ENCODE peak calls at places on chromosome 14, in six cellular contexts. One of them, this sample, is unnamed.

GRCh38 chr14:100857923-100858837 is 32.3 kb downstream of the MEG3 start:
- DNase-seq in tibial artery: no peak
- DNase-seq in pancreas: peak
- DNase-seq in CD8-positive, alpha-beta T cell: no peak
- DNase-seq in skeletal muscle cell: no peak
- DNase-seq in astrocyte of the cerebellum: no peak
- DNase-seq in this sample: no peak

GRCh38 chr14:104919993-104920315 is 4.7 kb upstream of the PLD4 start:
- DNase-seq in tibial artery: no peak
- DNase-seq in pancreas: no peak
- DNase-seq in CD8-positive, alpha-beta T cell: no peak
- DNase-seq in skeletal muscle cell: no peak
- DNase-seq in astrocyte of the cerebellum: no peak
- DNase-seq in this sample: no peak

GRCh38 chr14:74978416-74978947 is 23.1 kb upstream of the PGF start:
- DNase-seq in tibial artery: peak
- DNase-seq in pancreas: no peak
- DNase-seq in CD8-positive, alpha-beta T cell: no peak
- DNase-seq in skeletal muscle cell: no peak
- DNase-seq in astrocyte of the cerebellum: no peak
- DNase-seq in this sample: no peak

GRCh38 chr14:22221508-22221907 is 367.5 kb downstream of the DAD1 start:
- DNase-seq in tibial artery: no peak
- DNase-seq in pancreas: no peak
- DNase-seq in CD8-positive, alpha-beta T cell: no peak
- DNase-seq in skeletal muscle cell: no peak
- DNase-seq in astrocyte of the cerebellum: no peak
- DNase-seq in this sample: no peak

GRCh38 chr14:95460647-95461478 is 55.6 kb downstream of the SYNE3 start:
- DNase-seq in tibial artery: no peak
- DNase-seq in pancreas: no peak
- DNase-seq in CD8-positive, alpha-beta T cell: no peak
- DNase-seq in skeletal muscle cell: no peak
- DNase-seq in astrocyte of the cerebellum: peak
- DNase-seq in this sample: no peak

GRCh38 chr14:91875515-91876286 is 8.4 kb upstream of the TC2N start:
- DNase-seq in tibial artery: no peak
- DNase-seq in pancreas: peak
- DNase-seq in CD8-positive, alpha-beta T cell: no peak
- DNase-seq in skeletal muscle cell: no peak
- DNase-seq in astrocyte of the cerebellum: no peak
- DNase-seq in this sample: no peak

GRCh38 chr14:21868442-21869046 is 194.9 kb upstream of the OR4E1 start:
- DNase-seq in tibial artery: no peak
- DNase-seq in pancreas: no peak
- DNase-seq in CD8-positive, alpha-beta T cell: peak
- DNase-seq in skeletal muscle cell: no peak
- DNase-seq in astrocyte of the cerebellum: peak
- DNase-seq in this sample: peak

GRCh38 chr14:29937116-29937515 is 9.5 kb upstream of the PRKD1 start:
- DNase-seq in tibial artery: no peak
- DNase-seq in pancreas: no peak
- DNase-seq in CD8-positive, alpha-beta T cell: no peak
- DNase-seq in skeletal muscle cell: no peak
- DNase-seq in astrocyte of the cerebellum: no peak
- DNase-seq in this sample: no peak

GRCh38 chr14:70808023-70808401 is 1.3 kb downstream of the MAP3K9 start:
- DNase-seq in tibial artery: no peak
- DNase-seq in pancreas: no peak
- DNase-seq in CD8-positive, alpha-beta T cell: peak
- DNase-seq in skeletal muscle cell: no peak
- DNase-seq in astrocyte of the cerebellum: no peak
- DNase-seq in this sample: peak

GRCh38 chr14:20486700-20487401 is 17.6 kb downstream of the PNP start:
- DNase-seq in tibial artery: no peak
- DNase-seq in pancreas: no peak
- DNase-seq in CD8-positive, alpha-beta T cell: no peak
- DNase-seq in skeletal muscle cell: no peak
- DNase-seq in astrocyte of the cerebellum: no peak
- DNase-seq in this sample: peak

GRCh38 chr14:76348898-76349297 is 27.0 kb upstream of the ESRRB start:
- DNase-seq in tibial artery: no peak
- DNase-seq in pancreas: no peak
- DNase-seq in CD8-positive, alpha-beta T cell: no peak
- DNase-seq in skeletal muscle cell: peak
- DNase-seq in astrocyte of the cerebellum: peak
- DNase-seq in this sample: no peak

GRCh38 chr14:67618617-67619063 is 1.1 kb upstream of the ARG2 start:
- DNase-seq in tibial artery: no peak
- DNase-seq in pancreas: no peak
- DNase-seq in CD8-positive, alpha-beta T cell: no peak
- DNase-seq in skeletal muscle cell: peak
- DNase-seq in astrocyte of the cerebellum: peak
- DNase-seq in this sample: peak

GRCh38 chr14:50773632-50774541 is 57.1 kb downstream of the NIN start:
- DNase-seq in tibial artery: no peak
- DNase-seq in pancreas: no peak
- DNase-seq in CD8-positive, alpha-beta T cell: no peak
- DNase-seq in skeletal muscle cell: no peak
- DNase-seq in astrocyte of the cerebellum: peak
- DNase-seq in this sample: no peak

GRCh38 chr14:100141133-100141497 is 18.3 kb downstream of the DEGS2 start:
- DNase-seq in tibial artery: no peak
- DNase-seq in pancreas: peak
- DNase-seq in CD8-positive, alpha-beta T cell: no peak
- DNase-seq in skeletal muscle cell: no peak
- DNase-seq in astrocyte of the cerebellum: no peak
- DNase-seq in this sample: no peak

GRCh38 chr14:57364659-57365450 is 25.5 kb upstream of the NAA30 start:
- DNase-seq in tibial artery: no peak
- DNase-seq in pancreas: no peak
- DNase-seq in CD8-positive, alpha-beta T cell: no peak
- DNase-seq in skeletal muscle cell: no peak
- DNase-seq in astrocyte of the cerebellum: no peak
- DNase-seq in this sample: no peak

GRCh38 chr14:63717704-63718103 is 10.2 kb downstream of the SGPP1 start:
- DNase-seq in tibial artery: no peak
- DNase-seq in pancreas: no peak
- DNase-seq in CD8-positive, alpha-beta T cell: no peak
- DNase-seq in skeletal muscle cell: no peak
- DNase-seq in astrocyte of the cerebellum: no peak
- DNase-seq in this sample: no peak

GRCh38 chr14:71150737-71151136 is 243.5 kb downstream of the PCNX1 start:
- DNase-seq in tibial artery: no peak
- DNase-seq in pancreas: no peak
- DNase-seq in CD8-positive, alpha-beta T cell: no peak
- DNase-seq in skeletal muscle cell: no peak
- DNase-seq in astrocyte of the cerebellum: no peak
- DNase-seq in this sample: no peak

GRCh38 chr14:64605926-64606685 is 56.3 kb downstream of the PPP1R36 start:
- DNase-seq in tibial artery: no peak
- DNase-seq in pancreas: no peak
- DNase-seq in CD8-positive, alpha-beta T cell: no peak
- DNase-seq in skeletal muscle cell: no peak
- DNase-seq in astrocyte of the cerebellum: no peak
- DNase-seq in this sample: no peak

GRCh38 chr14:61452452-61452851 is 131.1 kb downstream of the PRKCH start:
- DNase-seq in tibial artery: no peak
- DNase-seq in pancreas: no peak
- DNase-seq in CD8-positive, alpha-beta T cell: peak
- DNase-seq in skeletal muscle cell: no peak
- DNase-seq in astrocyte of the cerebellum: no peak
- DNase-seq in this sample: peak

GRCh38 chr14:95667251-95667693 is 19.0 kb upstream of the TCL1B start:
- DNase-seq in tibial artery: no peak
- DNase-seq in pancreas: peak
- DNase-seq in CD8-positive, alpha-beta T cell: no peak
- DNase-seq in skeletal muscle cell: no peak
- DNase-seq in astrocyte of the cerebellum: no peak
- DNase-seq in this sample: peak

GRCh38 chr14:25056688-25057078 is 6.7 kb upstream of the STXBP6 start:
- DNase-seq in tibial artery: no peak
- DNase-seq in pancreas: no peak
- DNase-seq in CD8-positive, alpha-beta T cell: no peak
- DNase-seq in skeletal muscle cell: no peak
- DNase-seq in astrocyte of the cerebellum: no peak
- DNase-seq in this sample: no peak

GRCh38 chr14:52660325-52660724 is 35.0 kb downstream of the ERO1A start:
- DNase-seq in tibial artery: no peak
- DNase-seq in pancreas: no peak
- DNase-seq in CD8-positive, alpha-beta T cell: no peak
- DNase-seq in skeletal muscle cell: no peak
- DNase-seq in astrocyte of the cerebellum: no peak
- DNase-seq in this sample: no peak

GRCh38 chr14:23294346-23294733 is 8.3 kb downstream of the PPP1R3E start:
- DNase-seq in tibial artery: no peak
- DNase-seq in pancreas: no peak
- DNase-seq in CD8-positive, alpha-beta T cell: no peak
- DNase-seq in skeletal muscle cell: no peak
- DNase-seq in astrocyte of the cerebellum: no peak
- DNase-seq in this sample: no peak

GRCh38 chr14:65373671-65374039 is 38.9 kb upstream of the FUT8 start:
- DNase-seq in tibial artery: no peak
- DNase-seq in pancreas: no peak
- DNase-seq in CD8-positive, alpha-beta T cell: no peak
- DNase-seq in skeletal muscle cell: no peak
- DNase-seq in astrocyte of the cerebellum: no peak
- DNase-seq in this sample: no peak

GRCh38 chr14:99273724-99274345 is 1.8 kb upstream of the BCL11B start:
- DNase-seq in tibial artery: no peak
- DNase-seq in pancreas: no peak
- DNase-seq in CD8-positive, alpha-beta T cell: no peak
- DNase-seq in skeletal muscle cell: no peak
- DNase-seq in astrocyte of the cerebellum: no peak
- DNase-seq in this sample: no peak

GRCh38 chr14:63205281-63205575 is 985 bp downstream of the RHOJ start:
- DNase-seq in tibial artery: no peak
- DNase-seq in pancreas: no peak
- DNase-seq in CD8-positive, alpha-beta T cell: no peak
- DNase-seq in skeletal muscle cell: no peak
- DNase-seq in astrocyte of the cerebellum: no peak
- DNase-seq in this sample: no peak

GRCh38 chr14:86604546-86604945 is 1074.6 kb downstream of the FLRT2 start:
- DNase-seq in tibial artery: no peak
- DNase-seq in pancreas: no peak
- DNase-seq in CD8-positive, alpha-beta T cell: no peak
- DNase-seq in skeletal muscle cell: no peak
- DNase-seq in astrocyte of the cerebellum: no peak
- DNase-seq in this sample: no peak

GRCh38 chr14:55884819-55885218 is 233.4 kb upstream of the PELI2 start:
- DNase-seq in tibial artery: no peak
- DNase-seq in pancreas: no peak
- DNase-seq in CD8-positive, alpha-beta T cell: no peak
- DNase-seq in skeletal muscle cell: no peak
- DNase-seq in astrocyte of the cerebellum: no peak
- DNase-seq in this sample: no peak

GRCh38 chr14:53962954-53963490 is 6.4 kb upstream of the BMP4 start:
- DNase-seq in tibial artery: no peak
- DNase-seq in pancreas: no peak
- DNase-seq in CD8-positive, alpha-beta T cell: no peak
- DNase-seq in skeletal muscle cell: no peak
- DNase-seq in astrocyte of the cerebellum: no peak
- DNase-seq in this sample: no peak
- H3K4me3 ChIP-seq in tibial artery: peak
- H3K4me3 ChIP-seq in pancreas: peak
- H3K4me3 ChIP-seq in CD8-positive, alpha-beta T cell: no peak
- H3K4me3 ChIP-seq in skeletal muscle cell: no peak
- H3K4me3 ChIP-seq in astrocyte of the cerebellum: peak
- H3K4me3 ChIP-seq in this sample: no peak

GRCh38 chr14:68974759-68975347 is 4.2 kb downstream of the ACTN1 start:
- DNase-seq in tibial artery: no peak
- DNase-seq in pancreas: peak
- DNase-seq in CD8-positive, alpha-beta T cell: no peak
- DNase-seq in skeletal muscle cell: no peak
- DNase-seq in astrocyte of the cerebellum: no peak
- DNase-seq in this sample: no peak

GRCh38 chr14:68975667-68976066 is 3.4 kb downstream of the ACTN1 start:
- DNase-seq in tibial artery: peak
- DNase-seq in pancreas: no peak
- DNase-seq in CD8-positive, alpha-beta T cell: no peak
- DNase-seq in skeletal muscle cell: no peak
- DNase-seq in astrocyte of the cerebellum: no peak
- DNase-seq in this sample: no peak

GRCh38 chr14:68977741-68978549 is 1.2 kb downstream of the ACTN1 start:
- DNase-seq in tibial artery: peak
- DNase-seq in pancreas: peak
- DNase-seq in CD8-positive, alpha-beta T cell: peak
- DNase-seq in skeletal muscle cell: peak
- DNase-seq in astrocyte of the cerebellum: peak
- DNase-seq in this sample: peak

GRCh38 chr14:68977137-68977740 is 1.9 kb downstream of the ACTN1 start:
- DNase-seq in tibial artery: no peak
- DNase-seq in pancreas: peak
- DNase-seq in CD8-positive, alpha-beta T cell: no peak
- DNase-seq in skeletal muscle cell: no peak
- DNase-seq in astrocyte of the cerebellum: no peak
- DNase-seq in this sample: no peak

GRCh38 chr14:68976160-68977067 is 2.7 kb downstream of the ACTN1 start:
- DNase-seq in tibial artery: peak
- DNase-seq in pancreas: peak
- DNase-seq in CD8-positive, alpha-beta T cell: no peak
- DNase-seq in skeletal muscle cell: no peak
- DNase-seq in astrocyte of the cerebellum: no peak
- DNase-seq in this sample: no peak
- H3K4me3 ChIP-seq in tibial artery: peak
- H3K4me3 ChIP-seq in pancreas: peak
- H3K4me3 ChIP-seq in CD8-positive, alpha-beta T cell: peak
- H3K4me3 ChIP-seq in skeletal muscle cell: peak
- H3K4me3 ChIP-seq in astrocyte of the cerebellum: peak
- H3K4me3 ChIP-seq in this sample: no peak

GRCh38 chr14:94451091-94451751 is 1.4 kb downstream of the SERPINA11 start:
- DNase-seq in tibial artery: no peak
- DNase-seq in pancreas: no peak
- DNase-seq in CD8-positive, alpha-beta T cell: no peak
- DNase-seq in skeletal muscle cell: no peak
- DNase-seq in astrocyte of the cerebellum: no peak
- DNase-seq in this sample: no peak
- H3K4me3 ChIP-seq in tibial artery: no peak
- H3K4me3 ChIP-seq in pancreas: no peak
- H3K4me3 ChIP-seq in CD8-positive, alpha-beta T cell: no peak
- H3K4me3 ChIP-seq in skeletal muscle cell: no peak
- H3K4me3 ChIP-seq in astrocyte of the cerebellum: no peak
- H3K4me3 ChIP-seq in this sample: no peak

DNA sequence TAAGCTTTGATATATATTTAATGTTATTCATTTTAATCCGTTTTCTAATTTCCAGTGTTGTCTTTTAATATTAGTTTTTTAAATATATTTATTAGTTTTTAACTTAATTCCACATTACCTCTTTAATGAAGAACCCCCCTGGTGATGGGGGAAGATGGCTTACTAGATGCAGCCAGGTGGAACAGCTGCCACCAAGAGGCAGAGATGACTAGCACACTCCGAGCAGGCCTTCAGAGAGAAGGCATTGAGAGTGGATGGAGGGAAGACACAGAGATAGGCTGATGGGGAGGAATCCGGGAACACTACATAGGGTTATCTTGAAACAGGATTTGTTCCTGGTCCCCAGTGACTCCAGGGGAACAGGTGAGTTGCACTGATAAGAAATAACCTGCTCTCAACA is 771.6 kb downstream of the LRFN5 start:
- DNase-seq in tibial artery: no peak
- DNase-seq in pancreas: no peak
- DNase-seq in CD8-positive, alpha-beta T cell: no peak
- DNase-seq in skeletal muscle cell: no peak
- DNase-seq in astrocyte of the cerebellum: no peak
- DNase-seq in this sample: no peak
- H3K4me3 ChIP-seq in tibial artery: no peak
- H3K4me3 ChIP-seq in pancreas: no peak
- H3K4me3 ChIP-seq in CD8-positive, alpha-beta T cell: no peak
- H3K4me3 ChIP-seq in skeletal muscle cell: no peak
- H3K4me3 ChIP-seq in astrocyte of the cerebellum: no peak
- H3K4me3 ChIP-seq in this sample: no peak

This sample was measured in Jurkat, Clone E6-1.